ENCODE peak calls at places on chromosomes 11 and 22, in seven cellular contexts. V is K562, R is SK-N-SH, T is GM12891, P is H1, M is HepG2, W is GM12878. K is an unnamed sample.

GRCh38 chr11:643849-644738 is 7.0 kb downstream of the DRD4 start:
- DNase-seq in V (no peak), R (no peak), T (no peak), P (no peak), M (no peak), W (no peak), K (no peak)

GRCh38 chr22:38959574-38959973 is 2.2 kb downstream of the APOBEC3A start:
- DNase-seq in V (no peak), R (no peak), T (no peak), P (no peak), M (no peak), W (no peak), K (no peak)

GRCh38 chr22:24284747-24285203 is 14.1 kb downstream of the SPECC1L start:
- DNase-seq in V (no peak), R (no peak), T (no peak), P (no peak), M (no peak), W (no peak), K (no peak)

GRCh38 chr22:48953830-48954229 is 873.8 kb downstream of the BRD1 start:
- DNase-seq in V (no peak), R (no peak), T (no peak), P (no peak), M (no peak), W (no peak), K (no peak)

GRCh38 chr11:17414317-17414737 is 25.9 kb upstream of the KCNJ11 start:
- DNase-seq in V (no peak), R (no peak), T (no peak), P (no peak), M (no peak), W (no peak), K (no peak)

GRCh38 chr22:32606181-32606580 is 131.6 kb downstream of the FBXO7 start:
- DNase-seq in V (no peak), R (no peak), T (no peak), P (no peak), M (no peak), W (no peak), K (no peak)

GRCh38 chr11:26229270-26229669 is 102.7 kb upstream of the ANO3 start:
- DNase-seq in V (no peak), R (no peak), T (no peak), P (no peak), M (no peak), W (no peak), K (no peak)

GRCh38 chr11:12243511-12243910 is 133.1 kb downstream of the MICAL2 start:
- DNase-seq in V (no peak), R (no peak), T (no peak), P (no peak), M (no peak), W (no peak), K (no peak)

GRCh38 chr11:122192634-122193245 is 76.7 kb upstream of the BLID start:
- DNase-seq in V (no peak), R (no peak), T (no peak), P (no peak), M (no peak), W (no peak), K (no peak)

GRCh38 chr22:26383968-26384576 is 45.0 kb upstream of the ASPHD2 start:
- DNase-seq in V (no peak), R (no peak), T (no peak), P (no peak), M (no peak), W (no peak), K (no peak)

GRCh38 chr22:25102722-25103121 is 96.9 kb upstream of the CRYBB3 start:
- DNase-seq in V (no peak), R (no peak), T (no peak), P (no peak), M (no peak), W (no peak), K (no peak)

GRCh38 chr11:59878482-59878881 is at the start of gene OOSP3:
- DNase-seq in V (no peak), R (no peak), T (no peak), P (no peak), M (no peak), W (no peak), K (no peak)

GRCh38 chr22:23219787-23220484 is 39.6 kb downstream of the BCR start:
- DNase-seq in V (no peak), R (no peak), T (peak), P (no peak), M (no peak), W (peak), K (no peak)

GRCh38 chr11:92557848-92558247 is 333.2 kb downstream of the FAT3 start:
- DNase-seq in V (no peak), R (peak), T (no peak), P (no peak), M (no peak), W (no peak), K (no peak)
- TF ChIP-seq TAF1 in V (no peak), R (no peak), T (no peak), P (no peak), M (no peak), W (no peak), K (no peak)

GRCh38 chr11:99069831-99070444 is 49.2 kb downstream of the CNTN5 start:
- DNase-seq in V (no peak), R (no peak), T (no peak), P (peak), M (peak), W (peak), K (no peak)
- TF ChIP-seq TAF1 in V (no peak), R (no peak), T (no peak), P (no peak), M (no peak), W (no peak), K (no peak)

DNA sequence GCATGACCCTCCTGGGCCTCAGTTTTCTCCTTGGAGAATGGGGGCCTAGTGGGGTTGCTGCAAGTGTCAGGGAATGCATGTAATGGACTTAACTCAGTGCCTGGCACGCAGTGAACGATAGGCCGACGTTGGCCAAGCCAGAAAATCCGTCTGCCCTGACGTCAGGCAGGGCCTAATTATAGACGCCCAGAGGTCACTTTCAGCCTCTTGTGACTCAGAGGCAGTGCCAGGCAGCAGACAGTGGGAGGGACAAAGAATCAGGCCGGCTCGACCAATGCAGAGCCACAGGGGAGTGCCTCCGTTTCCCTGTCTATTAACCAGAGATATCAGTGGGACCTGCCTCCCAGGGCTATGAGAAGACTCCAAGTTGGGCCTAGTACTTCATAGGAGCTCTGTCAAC is 115.0 kb downstream of the MN1 start:
- DNase-seq in V (no peak), R (no peak), T (no peak), P (no peak), M (peak), W (no peak), K (no peak)
- TF ChIP-seq TAF1 in V (no peak), R (no peak), T (no peak), P (no peak), M (no peak), W (no peak), K (no peak)

GRCh38 chr11:78110351-78110750 is 29.1 kb downstream of the ALG8 start:
- DNase-seq in V (no peak), R (no peak), T (no peak), P (no peak), M (no peak), W (no peak), K (no peak)

GRCh38 chr11:78111298-78111697 is 28.1 kb downstream of the ALG8 start:
- DNase-seq in V (no peak), R (no peak), T (no peak), P (no peak), M (no peak), W (no peak), K (no peak)

GRCh38 chr11:78112588-78113275 is 26.7 kb downstream of the ALG8 start:
- DNase-seq in V (no peak), R (no peak), T (no peak), P (no peak), M (no peak), W (peak), K (no peak)

GRCh38 chr11:78109011-78109685 is 29.5 kb upstream of the NDUFC2 start:
- DNase-seq in V (no peak), R (no peak), T (no peak), P (no peak), M (no peak), W (no peak), K (no peak)

DNA sequence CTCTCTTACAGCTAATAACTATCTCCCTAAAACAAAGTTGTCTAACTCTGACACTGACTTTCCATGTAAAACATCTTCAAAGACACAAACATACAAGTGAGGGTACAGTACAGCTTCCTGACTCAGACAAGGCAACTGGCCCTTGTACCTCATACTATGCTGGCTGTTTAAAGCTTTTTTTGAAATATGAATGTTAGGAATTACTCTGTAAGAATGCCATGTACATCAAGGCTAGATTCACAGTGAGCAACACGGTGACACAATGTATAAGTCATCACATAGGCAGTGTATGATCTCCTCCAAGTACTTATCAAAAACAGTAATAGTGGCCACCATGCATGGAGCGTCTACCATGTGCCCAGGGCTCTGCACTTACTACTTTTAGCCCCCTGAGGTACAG is 28.6 kb downstream of the ALG8 start:
- DNase-seq in V (no peak), R (no peak), T (no peak), P (no peak), M (no peak), W (no peak), K (no peak)
- TF ChIP-seq TAF1 in V (no peak), R (no peak), T (no peak), P (no peak), M (no peak), W (no peak), K (no peak)

GRCh38 chr11:78313181-78313788 is 104.3 kb downstream of the GAB2 start:
- DNase-seq in V (no peak), R (no peak), T (no peak), P (no peak), M (peak), W (no peak), K (no peak)
- TF ChIP-seq TAF1 in V (no peak), R (no peak), T (no peak), P (no peak), M (no peak), W (no peak), K (no peak)

K was measured in GM12892.